ENCODE peak calls at places on chromosomes 11 and 22, in five cellular contexts. H is body of pancreas, Z is H1, X is transverse colon, V is tibial nerve. A is an unnamed sample. For H3K4me1, the result is how much of the 10 kb centered on the place peaks cover.

GRCh38 chr22:25054943-25055511 is 102.5 kb downstream of the KIAA1671 start:
- DNase-seq in X (no peak), Z (no peak), H (no peak), V (peak), A (no peak)

GRCh38 chr11:65560555-65561418 is 2.6 kb upstream of the LTBP3 start:
- DNase-seq in X (peak), H (peak), V (peak), Z (no peak), A (no peak)

GRCh38 chr11:36699271-36699670 is 101.2 kb upstream of the RAG2 start:
- DNase-seq in Z (no peak), V (no peak), X (peak), H (no peak), A (no peak)

GRCh38 chr11:75474240-75474639 is 41.2 kb upstream of the KLHL35 start:
- DNase-seq in X (no peak), H (no peak), Z (no peak), V (no peak), A (no peak)

GRCh38 chr11:86869966-86870570 is 69.7 kb downstream of the PRSS23 start:
- DNase-seq in Z (peak), H (peak), V (peak), X (peak), A (peak)

GRCh38 chr11:130426223-130427048 is 2.0 kb downstream of the ADAMTS8 start:
- DNase-seq in X (no peak), Z (no peak), V (no peak), H (no peak), A (no peak)

GRCh38 chr11:63608353-63609345 is 5.6 kb downstream of the PLAAT3 start:
- DNase-seq in V (no peak), X (no peak), Z (no peak), H (no peak), A (no peak)

GRCh38 chr11:19199766-19200165 is 2.0 kb downstream of the CSRP3 start:
- DNase-seq in V (no peak), Z (no peak), H (no peak), X (no peak), A (no peak)

GRCh38 chr11:86632499-86633269 is 39.7 kb downstream of the ME3 start:
- DNase-seq in V (no peak), H (no peak), Z (peak), X (no peak), A (no peak)

GRCh38 chr11:9489366-9489765 is 28.6 kb downstream of the ZNF143 start:
- DNase-seq in H (no peak), X (no peak), V (no peak), Z (no peak), A (no peak)

GRCh38 chr11:8746575-8746974 is 64.0 kb downstream of the RPL27A start:
- DNase-seq in H (no peak), V (no peak), Z (no peak), X (no peak), A (no peak)

GRCh38 chr11:122293298-122294023 is 177.4 kb upstream of the BLID start:
- DNase-seq in H (no peak), Z (no peak), X (no peak), V (no peak), A (no peak)

GRCh38 chr11:42239102-42239501 is 779.6 kb upstream of the LRRC4C start:
- DNase-seq in H (no peak), V (no peak), Z (no peak), X (no peak), A (no peak)

GRCh38 chr11:77236901-77237300 is 64.6 kb downstream of the GDPD4 start:
- DNase-seq in H (no peak), X (no peak), Z (no peak), V (no peak), A (no peak)

GRCh38 chr11:93737904-93738612 is 3.2 kb downstream of the TAF1D start:
- DNase-seq in V (no peak), X (no peak), Z (no peak), H (no peak), A (no peak)

GRCh38 chr11:93738647-93739081 is 2.6 kb downstream of the TAF1D start:
- DNase-seq in Z (no peak), X (no peak), V (no peak), H (no peak), A (no peak)

GRCh38 chr11:93734427-93735222 is 6.7 kb downstream of the TAF1D start:
- DNase-seq in X (no peak), H (no peak), V (no peak), Z (no peak), A (no peak)

GRCh38 chr11:93735627-93736026 is 5.7 kb downstream of the TAF1D start:
- DNase-seq in X (no peak), Z (no peak), V (no peak), H (no peak), A (no peak)

DNA sequence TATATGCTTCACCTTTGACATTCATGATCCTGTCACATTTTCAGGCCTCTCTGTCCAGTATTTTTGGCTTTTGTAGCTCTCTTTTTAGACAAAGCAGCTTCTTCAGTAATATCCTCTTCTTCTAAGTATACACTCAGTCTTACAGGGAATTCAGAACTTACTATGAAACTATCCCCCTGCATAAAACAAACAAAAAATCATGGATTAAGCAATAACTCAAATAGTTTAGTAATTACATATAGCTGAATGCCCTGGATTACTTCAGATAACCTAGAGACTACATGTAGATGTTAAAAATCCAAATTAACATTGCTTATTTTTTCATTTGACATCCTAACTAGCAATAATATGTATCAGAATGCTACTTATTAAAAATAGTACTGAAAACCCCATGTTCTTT is 5.2 kb downstream of the TAF1D start:
- DNase-seq in Z (no peak), V (no peak), X (no peak), H (no peak), A (no peak)
- H3K4me1 ChIP-seq in Z (under half), V (under half), X (under half), H (half or more), A (under half)

GRCh38 chr11:74138572-74138971 is 32.2 kb downstream of the C2CD3 start:
- DNase-seq in V (peak), H (peak), Z (no peak), X (no peak), A (no peak)
- H3K4me1 ChIP-seq in V (under half), H (under half), Z (under half), X (under half), A (under half)

DNA sequence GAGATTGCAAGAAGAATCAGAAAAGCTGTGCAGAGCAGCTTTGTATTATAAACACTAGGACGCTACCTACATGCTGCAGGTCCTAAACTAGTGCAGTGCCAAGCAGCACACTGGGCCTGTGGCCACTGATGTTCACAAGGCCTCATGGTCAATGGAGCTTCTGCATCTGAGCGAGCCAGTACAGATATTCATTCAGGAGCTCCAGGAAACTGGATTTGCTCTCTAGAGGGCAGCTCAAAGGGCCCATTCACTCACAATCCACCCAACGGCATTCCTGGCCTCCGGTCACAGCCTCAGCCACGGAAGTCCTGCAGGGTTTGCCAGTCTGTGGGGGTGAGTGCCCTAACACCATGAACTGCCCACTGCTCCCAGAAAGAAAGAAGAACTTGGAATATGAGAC is 5.8 kb upstream of the TBC1D10A start:
- DNase-seq in Z (no peak), V (no peak), X (no peak), H (no peak), A (no peak)
- H3K4me1 ChIP-seq in Z (under half), V (under half), X (under half), H (under half), A (under half)

GRCh38 chr22:36256474-36256873 is 3.5 kb downstream of the APOL1 start:
- DNase-seq in V (no peak), H (no peak), Z (no peak), X (no peak), A (no peak)

GRCh38 chr22:36258750-36259619 is 6.1 kb downstream of the APOL1 start:
- DNase-seq in Z (no peak), H (no peak), X (peak), V (no peak), A (no peak)

GRCh38 chr22:36253523-36254490 is 874 bp downstream of the APOL1 start:
- DNase-seq in H (peak), V (peak), X (peak), Z (no peak), A (no peak)

GRCh38 chr22:36257308-36257707 is 4.4 kb downstream of the APOL1 start:
- DNase-seq in V (no peak), H (no peak), Z (no peak), X (no peak), A (no peak)

GRCh38 chr22:36257948-36258674 is 5.2 kb downstream of the APOL1 start:
- DNase-seq in H (no peak), Z (no peak), X (no peak), V (no peak), A (no peak)
- H3K4me1 ChIP-seq in H (under half), Z (under half), X (under half), V (under half), A (under half)

A was measured in right lobe of liver.